ENCODE peak calls at places on chromosome 21, in nine cellular contexts. N is CD8-positive, alpha-beta T cell; R is left lung; Y is brain microvascular endothelial cell; I is stomach; E is HepG2; Z is mammary epithelial cell; F is adrenal gland; M is epithelial cell of esophagus. C is an unnamed sample.
A peak's percentile ranks its signal among the peaks of the same experiment; 100 is the strongest.

GRCh38 chr21:27793901-27794300 is 827.0 kb upstream of the ADAMTS5 start:
- DNase-seq in Y (no peak), I (no peak), N (no peak), F (no peak), Z (no peak), R (no peak), M (no peak), E (no peak), C (no peak)

GRCh38 chr21:33373451-33373850 is 29.8 kb upstream of the IFNGR2 start:
- DNase-seq in E (no peak), I (no peak), F (no peak), M (peak; percentile 67), Z (peak; percentile 76), R (no peak), Y (no peak), N (no peak), C (no peak)

GRCh38 chr21:37765501-37765900 is 150.8 kb downstream of the KCNJ6 start:
- DNase-seq in Z (peak; percentile 72), M (peak; percentile 88), F (no peak), R (no peak), E (no peak), Y (no peak), I (no peak), N (no peak), C (no peak)

GRCh38 chr21:44875341-44875740 is 1.9 kb upstream of the PTTG1IP start:
- DNase-seq in Y (no peak), E (no peak), Z (peak; percentile 73), M (peak; percentile 77), R (no peak), F (no peak), I (no peak), N (no peak), C (no peak)

GRCh38 chr21:44337941-44338895 is 972 bp downstream of the CFAP410 start:
- DNase-seq in Z (peak; percentile 54), R (peak; percentile 88), Y (peak; percentile 47), F (peak; percentile 78), I (peak; percentile 66), M (peak; percentile 68), N (no peak), E (peak; percentile 59), C (no peak)

GRCh38 chr21:44378646-44379581 is 25.5 kb downstream of the TRPM2 start:
- DNase-seq in M (no peak), I (no peak), N (no peak), F (peak; percentile 4), Y (no peak), R (peak; percentile 65), E (no peak), Z (no peak), C (no peak)

GRCh38 chr21:39094087-39094785 is 89.0 kb downstream of the PSMG1 start:
- DNase-seq in N (no peak), Z (no peak), R (no peak), M (no peak), E (no peak), F (peak; percentile 41), Y (no peak), I (no peak), C (no peak)

GRCh38 chr21:26888256-26888655 is 43.0 kb upstream of the ADAMTS1 start:
- DNase-seq in Y (no peak), F (no peak), Z (no peak), E (no peak), N (no peak), R (no peak), M (no peak), I (no peak), C (no peak)

GRCh38 chr21:37769656-37770055 is 146.6 kb downstream of the KCNJ6 start:
- DNase-seq in M (no peak), I (no peak), F (no peak), R (no peak), Z (no peak), E (no peak), Y (no peak), N (no peak), C (no peak)

GRCh38 chr21:26977741-26978140 is 10.9 kb upstream of the ADAMTS5 start:
- DNase-seq in E (no peak), Z (no peak), Y (no peak), F (no peak), I (no peak), M (peak; percentile 24), N (no peak), R (no peak), C (no peak)

GRCh38 chr21:39911792-39912191 is 44.6 kb downstream of the PCP4 start:
- DNase-seq in F (no peak), I (no peak), R (no peak), Y (no peak), M (no peak), N (no peak), E (no peak), Z (no peak), C (no peak)

GRCh38 chr21:14686466-14687276 is 140.6 kb upstream of the SAMSN1 start:
- DNase-seq in I (no peak), Y (no peak), R (no peak), Z (no peak), F (no peak), N (no peak), E (no peak), M (no peak), C (no peak)

GRCh38 chr21:32371913-32372314 is 20.9 kb downstream of the URB1 start:
- DNase-seq in E (no peak), N (no peak), F (peak; percentile 75), Z (peak; percentile 73), I (peak; percentile 36), M (peak; percentile 91), R (no peak), Y (peak; percentile 49), C (no peak)

GRCh38 chr21:45386336-45386727 is 18.6 kb upstream of the COL18A1 start:
- DNase-seq in E (no peak), I (no peak), N (no peak), R (peak; percentile 64), F (no peak), Z (no peak), Y (no peak), M (no peak), C (no peak)

GRCh38 chr21:43282358-43283120 is 113.7 kb downstream of the CRYAA start:
- DNase-seq in M (no peak), I (no peak), N (no peak), R (no peak), F (no peak), E (no peak), Y (no peak), Z (no peak), C (no peak)

DNA sequence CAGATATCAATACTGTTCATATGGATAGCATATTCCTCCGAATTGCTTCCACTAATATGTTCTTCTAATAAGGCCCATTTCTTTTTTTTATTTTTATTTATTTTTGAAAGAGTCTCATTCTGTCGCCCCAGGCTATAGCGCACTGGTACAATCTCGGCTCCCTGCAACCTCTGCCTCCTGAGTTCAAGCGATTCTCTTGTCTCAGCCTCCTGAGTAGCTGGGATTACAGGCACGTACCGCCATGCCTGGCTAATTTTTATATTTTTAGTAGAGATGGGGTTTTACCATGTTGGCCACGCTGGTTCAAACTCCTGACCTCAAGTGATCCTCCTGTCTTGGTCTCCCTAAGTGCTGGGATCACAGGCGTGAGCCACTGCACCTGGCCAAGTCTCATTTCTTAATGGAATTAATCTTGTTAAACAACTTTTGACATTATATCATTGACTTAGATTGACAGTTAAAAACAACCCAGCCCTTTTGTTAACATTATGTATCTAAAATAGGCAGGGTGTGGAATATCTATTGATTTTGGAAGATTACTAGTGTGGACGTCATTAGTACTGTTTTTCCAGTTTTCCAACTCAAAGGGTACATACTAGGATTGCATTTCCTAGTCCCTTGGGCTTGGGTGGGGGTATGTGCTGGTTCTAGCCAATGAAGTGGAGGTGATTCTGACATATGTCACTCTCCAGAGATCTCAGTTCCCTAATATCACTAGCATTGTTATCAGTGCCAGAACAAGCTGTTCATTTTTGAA is 281.4 kb downstream of the GRIK1 start:
- DNase-seq in Y (no peak), Z (no peak), F (no peak), N (no peak), E (no peak), R (no peak), M (no peak), I (no peak), C (no peak)
- H3K4me3 ChIP-seq in Y (no peak overlapping the region), Z (no peak overlapping the region), F (no peak overlapping the region), N (no peak overlapping the region), E (no peak overlapping the region), R (no peak overlapping the region), M (no peak overlapping the region), I (no peak overlapping the region), C (no peak overlapping the region)

DNA sequence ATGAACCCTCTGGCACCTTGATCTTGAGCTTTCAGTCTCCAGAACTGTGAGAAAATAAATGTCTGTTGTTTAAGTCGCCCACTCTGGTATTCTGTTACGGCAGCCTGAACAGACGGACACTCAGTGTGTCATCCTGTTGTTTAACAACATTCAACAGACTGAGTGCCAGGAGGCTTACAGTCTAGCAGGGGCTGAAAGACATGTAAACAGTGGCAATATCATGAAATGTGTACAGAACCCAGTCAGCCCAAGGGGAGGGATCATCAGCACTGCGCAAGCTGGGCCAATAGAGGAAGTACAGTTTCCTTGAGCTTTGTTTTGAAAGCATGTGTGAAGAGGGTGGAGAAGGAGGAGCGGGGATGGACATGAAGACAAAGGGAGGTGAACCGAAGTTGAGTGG is 13.6 kb downstream of the DIP2A start:
- DNase-seq in F (no peak), R (no peak), Z (no peak), I (no peak), Y (no peak), N (no peak), M (no peak), E (no peak), C (no peak)
- H3K4me3 ChIP-seq in F (no peak overlapping the region), R (no peak overlapping the region), Z (no peak overlapping the region), I (no peak overlapping the region), Y (no peak overlapping the region), N (no peak overlapping the region), M (no peak overlapping the region), E (no peak overlapping the region), C (no peak overlapping the region)

DNA sequence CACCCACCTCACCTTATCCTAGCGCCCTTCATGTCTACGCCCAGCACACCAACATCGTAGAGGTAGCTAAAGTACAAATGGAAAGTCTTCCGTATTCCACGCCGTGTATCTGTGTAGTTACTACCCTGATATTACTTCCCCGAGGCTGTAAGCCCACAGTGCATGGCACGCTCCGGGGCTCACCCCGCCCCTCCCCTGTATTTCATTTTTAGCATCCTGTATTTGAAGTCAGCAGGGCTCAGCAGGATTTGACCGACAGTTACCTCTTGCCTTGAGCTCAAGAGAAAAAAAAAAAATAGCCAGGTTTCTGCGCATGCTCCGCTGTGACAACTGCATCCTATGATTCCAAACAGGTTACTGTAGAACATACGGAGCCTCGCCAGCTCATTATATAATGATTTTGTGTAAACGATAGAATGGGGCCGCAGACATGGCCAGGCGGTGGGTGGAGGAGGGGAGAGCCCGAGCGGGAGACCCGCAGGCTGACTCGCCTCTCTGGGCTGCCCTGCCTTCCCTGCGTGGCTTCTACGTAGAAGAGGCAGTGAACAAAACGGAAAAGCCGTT is 1.3 kb downstream of the ABCG1 start:
- DNase-seq in Y (peak; percentile 38), Z (peak; percentile 77), I (peak; percentile 69), M (peak; percentile 89), N (peak; percentile 52), F (peak; percentile 85), E (peak; percentile 39), R (no peak), C (no peak)
- H3K4me3 ChIP-seq in Y (no peak overlapping the region), Z (peak overlapping the region; percentile 70), I (peak overlapping the region; percentile 66), M (peak overlapping the region; percentile 60), N (peak overlapping the region; percentile 84), F (peak overlapping the region; percentile 56), E (no peak overlapping the region), R (peak overlapping the region; percentile 44), C (peak overlapping the region; percentile 55)

GRCh38 chr21:19683492-19683891 is 1279.9 kb upstream of the TMPRSS15 start:
- DNase-seq in N (no peak), R (no peak), Z (no peak), M (no peak), E (no peak), I (no peak), F (no peak), Y (no peak), C (no peak)

GRCh38 chr21:19684328-19684727 is 1280.7 kb upstream of the TMPRSS15 start:
- DNase-seq in Z (no peak), Y (no peak), I (no peak), M (no peak), R (peak; percentile 61), F (no peak), E (no peak), N (no peak), C (no peak)
- H3K4me3 ChIP-seq in Z (no peak overlapping the region), Y (no peak overlapping the region), I (no peak overlapping the region), M (no peak overlapping the region), R (no peak overlapping the region), F (no peak overlapping the region), E (no peak overlapping the region), N (no peak overlapping the region), C (no peak overlapping the region)

C was measured in iPS DF 6.9.